ENCODE peak calls at places on chromosomes 5 and 9, in seven cellular contexts. M is mesendoderm; C is effector memory CD4-positive, alpha-beta T cell; I is spleen; Q is OCI-LY7; G is endodermal cell; O is epithelial cell of prostate. R is an unnamed sample.

GRCh38 chr5:65288657-65289056 is 193.1 kb downstream of the ADAMTS6 start:
- DNase-seq in M (no peak), C (no peak), I (no peak), Q (no peak), G (no peak), O (no peak), R (no peak)

GRCh38 chr9:75889977-75890540 is 414 bp upstream of the PCSK5 start:
- DNase-seq in M (no peak), C (no peak), I (no peak), Q (no peak), G (peak; percentile 57), O (no peak), R (no peak)

GRCh38 chr9:135000647-135001245 is 83.0 kb upstream of the FCN1 start:
- DNase-seq in M (peak; percentile 39), C (no peak), I (no peak), Q (peak; percentile 58), G (no peak), O (no peak), R (no peak)

GRCh38 chr5:32018476-32019436 is 155.4 kb downstream of the GOLPH3 start:
- DNase-seq in M (no peak), C (no peak), I (peak; percentile 62), Q (peak; percentile 69), G (no peak), O (no peak), R (no peak)

GRCh38 chr5:135033866-135034185 is 202 bp downstream of the PITX1 start:
- DNase-seq in M (no peak), C (no peak), I (no peak), Q (no peak), G (no peak), O (no peak), R (no peak)

GRCh38 chr9:109101202-109101595 is 18.5 kb downstream of the TMEM245 start:
- DNase-seq in M (no peak), C (no peak), I (no peak), Q (no peak), G (no peak), O (no peak), R (no peak)

GRCh38 chr5:148910686-148911361 is 84.4 kb downstream of the ADRB2 start:
- DNase-seq in M (no peak), C (no peak), I (peak; percentile 80), Q (no peak), G (peak; percentile 44), O (no peak), R (no peak)

GRCh38 chr9:89039664-89040063 is 48.4 kb downstream of the S1PR3 start:
- DNase-seq in M (no peak), C (no peak), I (no peak), Q (no peak), G (no peak), O (no peak), R (no peak)

GRCh38 chr5:10536931-10537579 is 26.8 kb upstream of the ANKRD33B start:
- DNase-seq in M (no peak), C (no peak), I (no peak), Q (peak; percentile 28), G (no peak), O (no peak), R (no peak)

GRCh38 chr9:12368569-12368968 is 324.6 kb upstream of the TYRP1 start:
- DNase-seq in M (peak; percentile 4), C (no peak), I (no peak), Q (no peak), G (no peak), O (no peak), R (no peak)

GRCh38 chr9:71681708-71682268 is 86.5 kb downstream of the CEMIP2 start:
- DNase-seq in M (peak; percentile 90), C (no peak), I (no peak), Q (no peak), G (no peak), O (no peak), R (no peak)

GRCh38 chr9:124128568-124128967 is 117.0 kb downstream of the LHX2 start:
- DNase-seq in M (peak; percentile 77), C (no peak), I (no peak), Q (no peak), G (no peak), O (no peak), R (no peak)

GRCh38 chr5:171207256-171207866 is 101.7 kb upstream of the TLX3 start:
- DNase-seq in M (peak; percentile 74), C (no peak), I (no peak), Q (peak; percentile 29), G (peak; percentile 70), O (no peak), R (no peak)

GRCh38 chr5:131609774-131610173 is 25.3 kb downstream of the RAPGEF6 start:
- DNase-seq in M (no peak), C (no peak), I (no peak), Q (no peak), G (no peak), O (no peak), R (no peak)

GRCh38 chr5:93831449-93831848 is 90.0 kb upstream of the POU5F2 start:
- DNase-seq in M (no peak), C (no peak), I (no peak), Q (no peak), G (no peak), O (peak; percentile 56), R (no peak)

GRCh38 chr5:107672212-107673105 is 1.7 kb upstream of the EFNA5 start:
- DNase-seq in M (peak; percentile 100), C (no peak), I (peak; percentile 78), Q (peak; percentile 67), G (peak; percentile 96), O (peak; percentile 98), R (peak; percentile 7)

GRCh38 chr5:73137575-73138530 is 17.5 kb downstream of the TMEM171 start:
- DNase-seq in M (no peak), C (no peak), I (no peak), Q (no peak), G (no peak), O (no peak), R (no peak)

GRCh38 chr5:123875444-123876264 is 363.7 kb downstream of the CSNK1G3 start:
- DNase-seq in M (peak; percentile 93), C (no peak), I (no peak), Q (no peak), G (peak; percentile 89), O (no peak), R (peak; percentile 59)

GRCh38 chr5:135186662-135187522 is 152.9 kb upstream of the PITX1 start:
- DNase-seq in M (peak; percentile 59), C (no peak), I (no peak), Q (no peak), G (peak; percentile 59), O (no peak), R (no peak)

GRCh38 chr5:181190711-181191525 is 14.1 kb downstream of the TRIM7 start:
- DNase-seq in M (no peak), C (no peak), I (peak; percentile 91), Q (peak; percentile 77), G (peak; percentile 74), O (no peak), R (no peak)

GRCh38 chr5:61306531-61307195 is 25.4 kb upstream of the ZSWIM6 start:
- DNase-seq in M (peak; percentile 79), C (no peak), I (no peak), Q (no peak), G (peak; percentile 52), O (no peak), R (no peak)

GRCh38 chr5:103247120-103247519 is 11.4 kb upstream of the MACIR start:
- DNase-seq in M (no peak), C (no peak), I (no peak), Q (no peak), G (no peak), O (no peak), R (no peak)
- H3K27ac ChIP-seq in M (no peak overlapping the region), C (no peak overlapping the region), I (no peak overlapping the region), Q (no peak overlapping the region), G (no peak overlapping the region), O (no peak overlapping the region), R (no peak overlapping the region)

GRCh38 chr9:86500667-86501435 is 146.6 kb upstream of the TUT7 start:
- DNase-seq in M (no peak), C (no peak), I (no peak), Q (no peak), G (no peak), O (no peak), R (no peak)
- H3K27ac ChIP-seq in M (no peak overlapping the region), C (no peak overlapping the region), I (no peak overlapping the region), Q (no peak overlapping the region), G (no peak overlapping the region), O (no peak overlapping the region), R (no peak overlapping the region)

GRCh38 chr5:173763410-173763809 is 124.7 kb upstream of the CPEB4 start:
- DNase-seq in M (no peak), C (no peak), I (no peak), Q (no peak), G (no peak), O (no peak), R (no peak)

GRCh38 chr5:173765661-173766060 is 122.5 kb upstream of the CPEB4 start:
- DNase-seq in M (no peak), C (no peak), I (no peak), Q (no peak), G (no peak), O (no peak), R (no peak)

GRCh38 chr5:173762930-173763329 is 125.2 kb upstream of the CPEB4 start:
- DNase-seq in M (no peak), C (no peak), I (no peak), Q (no peak), G (no peak), O (no peak), R (no peak)

GRCh38 chr5:173765030-173765644 is 123.0 kb upstream of the CPEB4 start:
- DNase-seq in M (no peak), C (no peak), I (no peak), Q (no peak), G (no peak), O (no peak), R (no peak)

DNA sequence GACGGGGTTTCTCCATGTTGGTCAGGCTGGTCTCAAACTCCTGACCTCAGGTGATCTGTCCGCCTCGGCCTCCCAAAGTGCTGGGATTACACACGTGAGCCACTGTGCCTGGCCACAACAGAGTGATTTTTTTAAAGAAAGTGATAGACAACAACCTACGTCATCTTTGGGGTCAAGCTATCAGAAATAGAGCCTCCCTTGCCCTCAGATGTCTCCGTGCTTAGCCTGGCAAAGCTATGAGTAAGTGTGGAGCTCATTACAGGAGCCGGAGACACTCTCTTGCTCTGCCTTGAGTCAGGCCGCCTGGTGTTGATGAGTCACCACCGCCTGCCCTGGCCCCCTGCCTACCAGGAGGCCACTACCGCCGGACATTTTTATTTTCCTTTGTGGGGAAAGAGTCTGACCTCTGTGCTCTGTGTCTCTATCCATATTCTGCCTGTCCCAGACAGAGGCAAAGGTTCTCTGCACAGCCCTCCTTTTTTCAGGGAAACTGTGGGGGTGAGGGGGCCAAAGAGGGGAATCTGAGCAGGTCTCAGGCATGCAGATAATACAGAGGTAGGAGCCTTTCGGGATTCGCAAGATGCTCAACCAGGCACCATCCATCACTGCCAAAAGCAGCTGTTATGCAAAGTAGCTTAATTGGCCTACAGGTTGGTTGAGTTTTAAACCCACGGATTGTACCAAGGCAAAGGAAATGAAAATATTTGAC is 123.7 kb upstream of the CPEB4 start:
- DNase-seq in M (peak; percentile 87), C (no peak), I (no peak), Q (peak; percentile 60), G (peak; percentile 85), O (peak; percentile 79), R (no peak)
- H3K27ac ChIP-seq in M (no peak overlapping the region), C (no peak overlapping the region), I (no peak overlapping the region), Q (no peak overlapping the region), G (peak overlapping the region; percentile 76), O (peak overlapping the region; percentile 87), R (no peak overlapping the region)

DNA sequence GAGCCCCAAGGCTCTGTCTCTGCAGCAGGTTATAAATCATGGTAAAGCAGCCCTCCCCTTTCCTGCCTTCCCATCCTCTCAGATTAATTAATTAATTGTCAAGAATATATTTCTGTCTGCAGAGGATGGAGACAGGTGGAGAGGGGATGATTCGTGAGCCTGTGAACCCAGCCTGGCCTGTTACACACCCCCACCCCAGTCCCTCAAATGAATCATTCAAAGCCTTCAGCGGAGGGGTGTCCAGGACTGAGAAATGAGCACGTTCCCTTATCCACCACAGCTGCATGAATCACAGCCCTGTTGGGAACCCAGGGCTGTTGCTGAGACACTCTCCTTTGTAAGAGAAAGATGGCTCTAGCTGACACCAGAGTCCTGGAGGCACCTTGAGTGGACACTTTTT is 56.0 kb downstream of the NIPAL4 start:
- DNase-seq in M (no peak), C (no peak), I (no peak), Q (no peak), G (no peak), O (peak; percentile 41), R (no peak)
- H3K27ac ChIP-seq in M (no peak overlapping the region), C (no peak overlapping the region), I (peak overlapping the region; percentile 62), Q (no peak overlapping the region), G (no peak overlapping the region), O (no peak overlapping the region), R (no peak overlapping the region)